ENCODE peak calls at places on chromosomes 2 and 18, in ten cellular contexts. B is H1; C is left lung; N is Karpas-422; V is psoas muscle; Q is ovary; G is CD4-positive, alpha-beta memory T cell; U is K562; Z is A549; Y is naive thymus-derived CD4-positive, alpha-beta T cell. K is an unnamed sample.

GRCh38 chr18:23722646-23723045 is 33.4 kb downstream of the LAMA3 start:
- DNase-seq in G (no peak), N (no peak), U (no peak), Z (no peak), Y (no peak), C (no peak), Q (no peak), V (no peak), B (no peak), K (no peak)

GRCh38 chr2:178208817-178209216 is 14.5 kb downstream of the OSBPL6 start:
- DNase-seq in N (no peak), Q (no peak), C (no peak), G (no peak), Y (no peak), V (no peak), B (no peak), U (no peak), Z (no peak), K (no peak)

GRCh38 chr2:196086517-196087368 is 18.1 kb upstream of the DNAH7 start:
- DNase-seq in Y (no peak), C (no peak), Q (no peak), N (peak; percentile 28), B (no peak), G (no peak), V (no peak), U (no peak), Z (no peak), K (no peak)

GRCh38 chr2:126358122-126358521 is 297.8 kb upstream of the GYPC start:
- DNase-seq in Y (no peak), N (no peak), Q (no peak), Z (no peak), G (no peak), B (no peak), C (no peak), V (no peak), U (no peak), K (no peak)

GRCh38 chr2:159362816-159363251 is 76.3 kb upstream of the WDSUB1 start:
- DNase-seq in G (no peak), Z (no peak), Y (no peak), U (no peak), Q (no peak), C (no peak), N (no peak), V (no peak), B (no peak), K (no peak)

GRCh38 chr2:46376586-46377286 is 79.5 kb downstream of the EPAS1 start:
- DNase-seq in G (no peak), B (no peak), Z (no peak), N (no peak), Q (no peak), C (no peak), V (no peak), U (no peak), Y (no peak), K (no peak)

GRCh38 chr2:8009010-8009597 is 672.8 kb upstream of the ID2 start:
- DNase-seq in B (peak; percentile 16), Z (no peak), U (peak; percentile 34), C (no peak), N (no peak), Q (no peak), G (no peak), Y (no peak), V (no peak), K (no peak)

GRCh38 chr18:77191241-77191751 is 58.4 kb upstream of the GALR1 start:
- DNase-seq in G (no peak), V (no peak), Y (no peak), C (no peak), Z (no peak), Q (no peak), N (no peak), U (no peak), B (no peak), K (no peak)

GRCh38 chr2:234377761-234378341 is 119.0 kb downstream of the ARL4C start:
- DNase-seq in N (no peak), C (no peak), Q (no peak), G (no peak), Z (no peak), U (no peak), Y (no peak), B (no peak), V (no peak), K (no peak)

GRCh38 chr18:80108739-80109675 is at the start of gene ADNP2:
- DNase-seq in N (peak; percentile 90), B (peak; percentile 92), C (peak; percentile 83), U (peak; percentile 90), V (peak; percentile 84), Z (peak; percentile 77), Y (peak; percentile 72), Q (peak; percentile 81), G (peak; percentile 91), K (peak; percentile 41)

GRCh38 chr2:42366411-42366810 is 5.4 kb upstream of the COX7A2L start:
- DNase-seq in Z (no peak), G (no peak), U (no peak), V (no peak), B (no peak), C (no peak), N (no peak), Q (no peak), Y (no peak), K (no peak)

GRCh38 chr2:111121028-111121872 is 536 bp downstream of the BCL2L11 start:
- DNase-seq in B (peak; percentile 78), G (peak; percentile 36), U (peak; percentile 46), Y (peak; percentile 36), N (peak; percentile 83), Z (no peak), Q (peak; percentile 67), V (peak; percentile 72), C (peak; percentile 89), K (peak; percentile 51)

GRCh38 chr2:74253937-74254336 is 55.5 kb downstream of the MTHFD2 start:
- DNase-seq in N (no peak), C (no peak), Q (no peak), U (no peak), V (no peak), G (no peak), Z (no peak), B (no peak), Y (no peak), K (no peak)

GRCh38 chr2:85022232-85022631 is 51.3 kb downstream of the KCMF1 start:
- DNase-seq in U (no peak), N (no peak), Y (no peak), Z (no peak), B (no peak), C (no peak), G (no peak), V (no peak), Q (no peak), K (no peak)

GRCh38 chr18:48459471-48459870 is 50.3 kb upstream of the ZBTB7C start:
- DNase-seq in B (no peak), G (no peak), U (no peak), Y (no peak), C (no peak), Q (no peak), Z (no peak), N (peak; percentile 53), V (no peak), K (no peak)

DNA sequence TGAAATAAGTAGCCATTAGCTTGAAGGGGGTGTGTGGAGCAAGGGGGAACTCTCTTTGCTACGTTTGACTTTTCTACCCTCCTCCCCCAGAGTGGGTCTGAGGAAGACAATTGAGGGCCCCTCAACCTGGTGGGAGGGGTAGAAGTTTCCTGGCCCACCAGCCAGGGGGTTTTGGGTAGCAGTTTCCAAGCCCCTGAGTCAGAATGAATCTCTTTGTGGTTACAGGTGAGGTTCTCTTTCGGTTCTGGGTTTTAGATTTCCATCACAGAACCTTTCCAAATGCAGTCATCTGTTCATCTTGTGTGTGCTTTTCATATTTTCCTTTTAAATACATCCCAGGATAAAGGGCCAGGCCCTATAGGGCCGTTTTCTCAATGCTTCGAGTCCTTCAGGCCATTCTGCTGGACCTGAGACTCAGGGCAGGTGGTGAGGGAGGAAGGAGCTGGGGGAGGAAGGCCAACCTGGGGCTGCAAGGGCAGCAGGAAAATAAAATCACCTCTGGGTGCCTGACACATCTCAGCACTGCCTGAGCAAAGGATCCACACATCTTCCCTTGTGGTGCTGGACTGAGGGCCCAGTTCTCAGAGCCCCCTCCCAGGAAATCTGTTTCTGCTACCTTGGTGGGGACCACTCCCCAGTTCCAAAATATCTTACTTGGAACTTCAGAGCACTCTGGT is 4.7 kb downstream of the LBH start:
- DNase-seq in B (no peak), G (no peak), Q (no peak), C (no peak), Z (no peak), N (no peak), Y (no peak), V (no peak), U (no peak), K (peak; percentile 49)
- H3K27ac ChIP-seq in B (no peak overlapping the region), G (peak overlapping the region; percentile 93), Q (no peak overlapping the region), C (peak overlapping the region; percentile 2), Z (peak overlapping the region; percentile 92), N (no peak overlapping the region), Y (peak overlapping the region; percentile 97), V (no peak overlapping the region), U (no peak overlapping the region), K (peak overlapping the region; percentile 99)

DNA sequence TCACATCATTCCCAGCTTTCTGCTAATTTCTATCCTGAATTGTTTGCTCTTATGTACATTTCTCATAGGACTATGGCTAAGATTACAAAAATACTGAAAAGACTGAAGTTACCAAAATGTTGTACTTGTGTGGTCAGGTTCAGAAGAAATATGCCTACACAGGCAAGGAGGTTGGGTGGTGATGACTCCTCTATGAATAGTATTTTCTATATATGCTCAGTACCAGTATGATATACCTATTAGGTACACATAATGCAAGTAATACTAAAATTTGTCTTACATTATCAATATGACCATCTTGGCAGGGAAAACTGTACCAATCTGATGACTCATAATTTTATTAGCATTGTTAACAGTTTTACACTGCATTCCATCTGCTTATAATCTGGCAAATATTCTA is 12.2 kb upstream of the ORC2 start:
- DNase-seq in B (no peak), Y (no peak), Z (no peak), V (no peak), N (no peak), Q (no peak), G (no peak), U (no peak), C (no peak), K (no peak)
- H3K27ac ChIP-seq in B (no peak overlapping the region), Y (no peak overlapping the region), Z (no peak overlapping the region), V (no peak overlapping the region), N (no peak overlapping the region), Q (no peak overlapping the region), G (no peak overlapping the region), U (no peak overlapping the region), C (no peak overlapping the region), K (no peak overlapping the region)

DNA sequence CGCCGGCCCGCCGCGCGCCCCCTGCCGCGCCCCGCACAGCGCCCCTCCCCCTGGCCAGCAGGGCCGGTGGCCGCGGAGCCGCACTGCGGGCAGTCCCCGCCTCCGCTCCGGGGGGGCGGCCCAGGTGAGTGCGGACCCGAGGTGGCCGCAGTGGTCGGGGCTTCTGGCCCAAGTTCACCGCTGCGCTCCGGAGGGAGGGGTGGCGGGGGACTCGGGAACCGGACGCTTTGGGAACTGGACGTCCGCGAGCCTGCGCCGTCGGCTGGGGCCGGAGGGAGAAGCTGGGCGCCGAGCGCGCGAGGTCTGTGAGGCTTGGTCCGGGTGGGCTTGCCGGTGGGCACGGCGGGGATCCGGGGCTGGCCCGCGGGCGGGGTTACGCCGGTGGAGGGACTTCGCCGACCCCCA is 587 bp upstream of the LDLRAD4 start:
- DNase-seq in C (peak; percentile 82), B (peak; percentile 68), N (no peak), Q (peak; percentile 54), V (peak; percentile 77), Y (no peak), G (no peak), Z (no peak), U (peak; percentile 35), K (no peak)
- H3K27ac ChIP-seq in C (peak overlapping the region; percentile 63), B (no peak overlapping the region), N (no peak overlapping the region), Q (peak overlapping the region; percentile 16), V (peak overlapping the region; percentile 83), Y (peak overlapping the region; percentile 76), G (peak overlapping the region; percentile 38), Z (peak overlapping the region; percentile 90), U (no peak overlapping the region), K (peak overlapping the region; percentile 55)

GRCh38 chr2:11550901-11551568 is 17.2 kb downstream of the GREB1 start:
- DNase-seq in U (no peak), B (peak; percentile 28), C (no peak), Y (no peak), V (no peak), N (no peak), Q (peak; percentile 11), Z (no peak), G (no peak), K (no peak)
- H3K27ac ChIP-seq in U (no peak overlapping the region), B (no peak overlapping the region), C (no peak overlapping the region), Y (no peak overlapping the region), V (no peak overlapping the region), N (no peak overlapping the region), Q (no peak overlapping the region), Z (no peak overlapping the region), G (no peak overlapping the region), K (no peak overlapping the region)

K was measured in CD8-positive, alpha-beta T cell.